ENCODE peak calls at places on chromosomes 12 and 14, in six cellular contexts. One of them, this sample, is unnamed.

GRCh38 chr14:104044016-104044415 is 41.5 kb upstream of the ASPG start:
- DNase-seq in cardiac muscle cell: no peak
- DNase-seq in AG04450: no peak
- DNase-seq in left lung: no peak
- DNase-seq in pancreas: no peak
- DNase-seq in CD8-positive, alpha-beta T cell: no peak
- DNase-seq in this sample: no peak

GRCh38 chr12:69129014-69129413 is 110.4 kb upstream of the CPSF6 start:
- DNase-seq in AG04450: no peak
- DNase-seq in left lung: no peak
- DNase-seq in pancreas: no peak
- DNase-seq in cardiac muscle cell: no peak
- DNase-seq in CD8-positive, alpha-beta T cell: no peak
- DNase-seq in this sample: no peak

GRCh38 chr12:29350080-29350479 is 30.9 kb downstream of the ERGIC2 start:
- DNase-seq in cardiac muscle cell: peak; percentile 13
- DNase-seq in left lung: no peak
- DNase-seq in AG04450: no peak
- DNase-seq in pancreas: no peak
- DNase-seq in CD8-positive, alpha-beta T cell: no peak
- DNase-seq in this sample: no peak

GRCh38 chr12:5511644-5512584 is 80.0 kb downstream of the NTF3 start:
- DNase-seq in CD8-positive, alpha-beta T cell: no peak
- DNase-seq in left lung: no peak
- DNase-seq in AG04450: peak; percentile 23
- DNase-seq in pancreas: no peak
- DNase-seq in cardiac muscle cell: peak; percentile 33
- DNase-seq in this sample: peak; percentile 56

GRCh38 chr12:67068773-67069450 is 200.2 kb upstream of the CAND1 start:
- DNase-seq in AG04450: peak; percentile 1
- DNase-seq in CD8-positive, alpha-beta T cell: peak; percentile 27
- DNase-seq in cardiac muscle cell: peak; percentile 79
- DNase-seq in left lung: peak; percentile 38
- DNase-seq in pancreas: peak; percentile 51
- DNase-seq in this sample: no peak

GRCh38 chr12:109433618-109434017 is 43.5 kb downstream of the KCTD10 start:
- DNase-seq in pancreas: no peak
- DNase-seq in cardiac muscle cell: peak; percentile 30
- DNase-seq in left lung: no peak
- DNase-seq in AG04450: no peak
- DNase-seq in CD8-positive, alpha-beta T cell: no peak
- DNase-seq in this sample: no peak

GRCh38 chr14:22071001-22071400 is 397.4 kb upstream of the OR4E1 start:
- DNase-seq in left lung: no peak
- DNase-seq in cardiac muscle cell: no peak
- DNase-seq in pancreas: no peak
- DNase-seq in AG04450: no peak
- DNase-seq in CD8-positive, alpha-beta T cell: peak; percentile 33
- DNase-seq in this sample: no peak

GRCh38 chr14:61537567-61538463 is 157.5 kb upstream of the HIF1A start:
- DNase-seq in cardiac muscle cell: no peak
- DNase-seq in CD8-positive, alpha-beta T cell: no peak
- DNase-seq in pancreas: peak; percentile 81
- DNase-seq in left lung: peak; percentile 66
- DNase-seq in AG04450: no peak
- DNase-seq in this sample: no peak

GRCh38 chr12:32877670-32878459 is 18.7 kb downstream of the PKP2 start:
- DNase-seq in left lung: peak; percentile 43
- DNase-seq in pancreas: peak; percentile 73
- DNase-seq in CD8-positive, alpha-beta T cell: no peak
- DNase-seq in AG04450: no peak
- DNase-seq in cardiac muscle cell: peak; percentile 48
- DNase-seq in this sample: peak; percentile 82

GRCh38 chr12:128867466-128867865 is 14.2 kb downstream of the GLT1D1 start:
- DNase-seq in AG04450: no peak
- DNase-seq in left lung: no peak
- DNase-seq in CD8-positive, alpha-beta T cell: no peak
- DNase-seq in pancreas: no peak
- DNase-seq in cardiac muscle cell: peak; percentile 40
- DNase-seq in this sample: no peak

GRCh38 chr12:109273354-109273753 is 35.7 kb downstream of the FOXN4 start:
- DNase-seq in CD8-positive, alpha-beta T cell: no peak
- DNase-seq in AG04450: no peak
- DNase-seq in pancreas: no peak
- DNase-seq in left lung: no peak
- DNase-seq in cardiac muscle cell: no peak
- DNase-seq in this sample: no peak

GRCh38 chr12:47156167-47156736 is 76.5 kb upstream of the AMIGO2 start:
- DNase-seq in left lung: no peak
- DNase-seq in pancreas: peak; percentile 31
- DNase-seq in cardiac muscle cell: no peak
- DNase-seq in CD8-positive, alpha-beta T cell: no peak
- DNase-seq in AG04450: no peak
- DNase-seq in this sample: peak; percentile 69

GRCh38 chr14:49732896-49733295 is 35.1 kb upstream of the KLHDC2 start:
- DNase-seq in AG04450: no peak
- DNase-seq in left lung: no peak
- DNase-seq in CD8-positive, alpha-beta T cell: no peak
- DNase-seq in pancreas: no peak
- DNase-seq in cardiac muscle cell: no peak
- DNase-seq in this sample: no peak

GRCh38 chr12:43852744-43853143 is 16.9 kb downstream of the TMEM117 start:
- DNase-seq in CD8-positive, alpha-beta T cell: no peak
- DNase-seq in AG04450: no peak
- DNase-seq in left lung: no peak
- DNase-seq in cardiac muscle cell: no peak
- DNase-seq in pancreas: no peak
- DNase-seq in this sample: no peak

DNA sequence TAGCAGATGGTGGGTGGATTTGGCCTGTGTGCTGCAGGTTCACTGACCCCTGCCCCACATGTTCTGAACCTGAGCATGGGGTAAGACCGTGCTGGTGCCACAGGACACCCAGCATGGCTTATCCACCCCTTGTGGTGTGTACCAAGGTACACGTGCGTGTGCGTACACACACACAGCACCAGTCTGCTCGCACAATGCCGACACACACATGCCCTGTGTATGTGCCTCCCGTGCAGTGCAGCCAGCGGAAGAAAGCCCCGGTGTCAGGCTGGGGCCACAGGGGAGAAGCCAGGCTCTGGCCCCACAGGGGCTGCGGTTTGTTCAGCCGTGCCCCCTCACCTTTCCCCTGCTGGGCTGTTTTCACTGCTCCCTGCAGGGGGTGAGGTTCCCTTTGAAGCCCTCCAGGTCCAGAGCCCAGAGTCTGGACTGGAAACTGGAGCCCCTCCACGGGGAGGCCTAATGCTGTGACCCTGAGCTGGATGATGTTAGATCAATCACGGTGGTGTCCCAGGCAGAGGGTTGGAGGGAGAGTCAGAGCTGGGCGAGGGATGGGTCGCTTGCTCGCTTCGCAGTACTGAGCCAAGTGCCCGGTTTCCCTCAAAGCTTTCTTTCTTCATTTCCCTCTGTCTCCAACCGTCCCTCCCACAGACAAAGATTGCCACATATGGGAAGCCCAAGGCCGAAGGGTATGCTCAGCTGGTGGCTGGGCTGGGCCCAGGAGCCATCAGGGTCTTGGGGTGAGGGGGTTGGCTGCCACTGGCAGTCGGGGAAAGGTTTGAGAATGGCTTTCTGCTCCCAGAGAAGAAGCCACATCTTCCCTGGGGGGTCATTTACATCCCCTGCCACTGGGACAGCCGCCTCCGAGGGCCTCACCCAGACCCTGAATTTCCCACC is 6.2 kb downstream of the DTX1 start:
- DNase-seq in left lung: no peak
- DNase-seq in cardiac muscle cell: no peak
- DNase-seq in CD8-positive, alpha-beta T cell: no peak
- DNase-seq in pancreas: no peak
- DNase-seq in AG04450: no peak
- DNase-seq in this sample: no peak
- H3K27me3 ChIP-seq in left lung: peaks cover 64% of the 10 kb centered on the region
- H3K27me3 ChIP-seq in cardiac muscle cell: peaks cover 15% of the 10 kb centered on the region
- H3K27me3 ChIP-seq in CD8-positive, alpha-beta T cell: no peaks in the 10 kb centered on the region
- H3K27me3 ChIP-seq in pancreas: no peaks in the 10 kb centered on the region
- H3K27me3 ChIP-seq in AG04450: peaks cover 19% of the 10 kb centered on the region
- H3K27me3 ChIP-seq in this sample: peaks cover 2% of the 10 kb centered on the region

GRCh38 chr12:116011217-116011616 is 266.3 kb downstream of the MED13L start:
- DNase-seq in CD8-positive, alpha-beta T cell: no peak
- DNase-seq in AG04450: no peak
- DNase-seq in left lung: no peak
- DNase-seq in pancreas: no peak
- DNase-seq in cardiac muscle cell: no peak
- DNase-seq in this sample: no peak

GRCh38 chr12:116010467-116010866 is 267.0 kb downstream of the MED13L start:
- DNase-seq in left lung: no peak
- DNase-seq in CD8-positive, alpha-beta T cell: no peak
- DNase-seq in pancreas: no peak
- DNase-seq in AG04450: no peak
- DNase-seq in cardiac muscle cell: no peak
- DNase-seq in this sample: no peak

GRCh38 chr12:116006141-116006540 is 271.4 kb downstream of the MED13L start:
- DNase-seq in CD8-positive, alpha-beta T cell: no peak
- DNase-seq in cardiac muscle cell: no peak
- DNase-seq in left lung: no peak
- DNase-seq in pancreas: no peak
- DNase-seq in AG04450: no peak
- DNase-seq in this sample: no peak

GRCh38 chr12:116012757-116013156 is 264.7 kb downstream of the MED13L start:
- DNase-seq in CD8-positive, alpha-beta T cell: no peak
- DNase-seq in left lung: no peak
- DNase-seq in pancreas: no peak
- DNase-seq in cardiac muscle cell: no peak
- DNase-seq in AG04450: no peak
- DNase-seq in this sample: no peak

DNA sequence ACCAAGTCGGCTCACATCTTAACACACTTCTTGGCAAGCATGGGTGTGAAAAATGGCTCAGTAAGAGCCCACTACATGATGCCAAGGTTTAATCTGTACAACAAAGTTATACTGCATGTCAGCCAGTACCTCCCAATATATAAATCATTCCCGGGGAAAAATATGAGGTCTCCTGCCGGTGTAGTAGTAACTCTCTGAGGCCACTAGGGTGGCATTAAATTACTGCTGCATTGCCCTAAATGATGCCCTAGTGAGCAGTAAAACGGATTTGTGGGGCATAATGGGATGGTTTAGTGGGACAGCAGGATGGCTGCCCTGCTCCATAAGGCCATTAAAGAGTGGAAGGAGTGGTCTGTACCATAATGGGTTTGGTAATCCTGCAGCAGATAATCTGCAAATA is 267.7 kb downstream of the MED13L start:
- DNase-seq in AG04450: no peak
- DNase-seq in pancreas: no peak
- DNase-seq in left lung: no peak
- DNase-seq in cardiac muscle cell: no peak
- DNase-seq in CD8-positive, alpha-beta T cell: no peak
- DNase-seq in this sample: no peak
- TF ChIP-seq CTCF in AG04450: peak; percentile 36
- TF ChIP-seq CTCF in pancreas: no peak
- TF ChIP-seq CTCF in left lung: no peak
- TF ChIP-seq CTCF in cardiac muscle cell: peak; percentile 34
- TF ChIP-seq CTCF in CD8-positive, alpha-beta T cell: peak; percentile 24
- TF ChIP-seq CTCF in this sample: peak; percentile 38

GRCh38 chr12:132374821-132375445 is 45.5 kb upstream of the GALNT9 start:
- DNase-seq in left lung: no peak
- DNase-seq in CD8-positive, alpha-beta T cell: no peak
- DNase-seq in AG04450: no peak
- DNase-seq in cardiac muscle cell: no peak
- DNase-seq in pancreas: no peak
- DNase-seq in this sample: no peak
- H3K27me3 ChIP-seq in left lung: peaks cover 82% of the 10 kb centered on the region
- H3K27me3 ChIP-seq in CD8-positive, alpha-beta T cell: peaks cover 14% of the 10 kb centered on the region
- H3K27me3 ChIP-seq in AG04450: peaks cover 15% of the 10 kb centered on the region
- H3K27me3 ChIP-seq in cardiac muscle cell: peaks cover 55% of the 10 kb centered on the region
- H3K27me3 ChIP-seq in pancreas: peaks cover 42% of the 10 kb centered on the region
- H3K27me3 ChIP-seq in this sample: peaks cover 12% of the 10 kb centered on the region

GRCh38 chr12:100798799-100799198 is 4.2 kb downstream of the ANO4 start:
- DNase-seq in AG04450: no peak
- DNase-seq in left lung: no peak
- DNase-seq in CD8-positive, alpha-beta T cell: no peak
- DNase-seq in pancreas: no peak
- DNase-seq in cardiac muscle cell: no peak
- DNase-seq in this sample: no peak
- TF ChIP-seq CTCF in AG04450: no peak
- TF ChIP-seq CTCF in left lung: no peak
- TF ChIP-seq CTCF in CD8-positive, alpha-beta T cell: no peak
- TF ChIP-seq CTCF in pancreas: no peak
- TF ChIP-seq CTCF in cardiac muscle cell: no peak
- TF ChIP-seq CTCF in this sample: no peak

GRCh38 chr12:52543985-52544888 is 8.7 kb downstream of the KRT71 start:
- DNase-seq in left lung: no peak
- DNase-seq in CD8-positive, alpha-beta T cell: no peak
- DNase-seq in pancreas: no peak
- DNase-seq in AG04450: no peak
- DNase-seq in cardiac muscle cell: no peak
- DNase-seq in this sample: no peak
- H3K27me3 ChIP-seq in left lung: peaks cover 53% of the 10 kb centered on the region
- H3K27me3 ChIP-seq in CD8-positive, alpha-beta T cell: no peaks in the 10 kb centered on the region
- H3K27me3 ChIP-seq in pancreas: no peaks in the 10 kb centered on the region
- H3K27me3 ChIP-seq in AG04450: peaks cover 9% of the 10 kb centered on the region
- H3K27me3 ChIP-seq in cardiac muscle cell: peaks cover 24% of the 10 kb centered on the region
- H3K27me3 ChIP-seq in this sample: no peaks in the 10 kb centered on the region

GRCh38 chr12:49287876-49288275 is 7.1 kb upstream of the PRPH start:
- DNase-seq in cardiac muscle cell: no peak
- DNase-seq in CD8-positive, alpha-beta T cell: no peak
- DNase-seq in pancreas: no peak
- DNase-seq in left lung: no peak
- DNase-seq in AG04450: no peak
- DNase-seq in this sample: no peak
- TF ChIP-seq CTCF in cardiac muscle cell: no peak
- TF ChIP-seq CTCF in CD8-positive, alpha-beta T cell: no peak
- TF ChIP-seq CTCF in pancreas: no peak
- TF ChIP-seq CTCF in left lung: no peak
- TF ChIP-seq CTCF in AG04450: no peak
- TF ChIP-seq CTCF in this sample: no peak

GRCh38 chr14:105107351-105107750 is 42.1 kb upstream of the GPR132 start:
- DNase-seq in AG04450: no peak
- DNase-seq in left lung: no peak
- DNase-seq in CD8-positive, alpha-beta T cell: no peak
- DNase-seq in pancreas: no peak
- DNase-seq in cardiac muscle cell: no peak
- DNase-seq in this sample: no peak
- H3K27me3 ChIP-seq in AG04450: peaks cover 26% of the 10 kb centered on the region
- H3K27me3 ChIP-seq in left lung: peaks cover 17% of the 10 kb centered on the region
- H3K27me3 ChIP-seq in CD8-positive, alpha-beta T cell: peaks cover 8% of the 10 kb centered on the region
- H3K27me3 ChIP-seq in pancreas: no peaks in the 10 kb centered on the region
- H3K27me3 ChIP-seq in cardiac muscle cell: peaks cover 3% of the 10 kb centered on the region
- H3K27me3 ChIP-seq in this sample: no peaks in the 10 kb centered on the region

This sample was measured in right atrium auricular region.